ENCODE peak calls at places on chromosome 10, in six cellular contexts. Y is fibroblast of lung, O is heart right ventricle, W is pancreas, J is neural progenitor cell, D is A549. B is an unnamed sample. For H3K4me1, the result is how much of the 10 kb centered on the place peaks cover.

GRCh38 chr10:76509501-76509900 is 1078.1 kb downstream of the LRMDA start:
- DNase-seq in Y (peak), O (no peak), W (no peak), J (peak), D (no peak), B (no peak)

GRCh38 chr10:88190540-88191213 is 327.3 kb downstream of the PTEN start:
- DNase-seq in Y (no peak), O (no peak), W (no peak), J (no peak), D (no peak), B (no peak)

GRCh38 chr10:11197266-11197712 is 179.6 kb downstream of the CELF2 start:
- DNase-seq in Y (no peak), O (peak), W (peak), J (peak), D (no peak), B (no peak)

GRCh38 chr10:47021850-47022249 is 110.6 kb downstream of the PTPN20 start:
- DNase-seq in Y (no peak), O (no peak), W (no peak), J (no peak), D (no peak), B (no peak)

GRCh38 chr10:95445223-95445836 is 115.8 kb downstream of the SORBS1 start:
- DNase-seq in Y (peak), O (peak), W (peak), J (no peak), D (peak), B (no peak)

GRCh38 chr10:110893559-110894179 is 21.9 kb downstream of the PDCD4 start:
- DNase-seq in Y (peak), O (no peak), W (no peak), J (peak), D (peak), B (peak)

GRCh38 chr10:103171278-103171677 is 21.8 kb downstream of the NT5C2 start:
- DNase-seq in Y (no peak), O (no peak), W (no peak), J (no peak), D (no peak), B (no peak)

GRCh38 chr10:125162181-125162906 is 2.0 kb upstream of the CTBP2 start:
- DNase-seq in Y (no peak), O (no peak), W (no peak), J (peak), D (no peak), B (no peak)

GRCh38 chr10:58638406-58638805 is 125.7 kb downstream of the BICC1 start:
- DNase-seq in Y (peak), O (no peak), W (no peak), J (no peak), D (peak), B (no peak)

GRCh38 chr10:60282771-60283353 is 106.8 kb downstream of the ANK3 start:
- DNase-seq in Y (peak), O (no peak), W (peak), J (no peak), D (peak), B (no peak)

GRCh38 chr10:6737080-6737641 is 157.1 kb upstream of the PRKCQ start:
- DNase-seq in Y (peak), O (peak), W (no peak), J (no peak), D (peak), B (no peak)

GRCh38 chr10:69388488-69388887 is 28.2 kb downstream of the TACR2 start:
- DNase-seq in Y (no peak), O (no peak), W (no peak), J (no peak), D (no peak), B (no peak)

GRCh38 chr10:4778761-4779160 is 47.2 kb upstream of the AKR1E2 start:
- DNase-seq in Y (no peak), O (no peak), W (no peak), J (no peak), D (no peak), B (no peak)

GRCh38 chr10:28481968-28482367 is 51.0 kb upstream of the WAC start:
- DNase-seq in Y (no peak), O (no peak), W (no peak), J (no peak), D (no peak), B (no peak)

GRCh38 chr10:121696854-121697253 is 98.6 kb upstream of the FGFR2 start:
- DNase-seq in Y (no peak), O (no peak), W (no peak), J (peak), D (peak), B (peak)

GRCh38 chr10:93352638-93353383 is 129.3 kb downstream of the MYOF start:
- DNase-seq in Y (peak), O (no peak), W (no peak), J (peak), D (peak), B (peak)

GRCh38 chr10:124578231-124579002 is 116.8 kb downstream of the LHPP start:
- DNase-seq in Y (no peak), O (no peak), W (no peak), J (no peak), D (no peak), B (no peak)

GRCh38 chr10:15136129-15136726 is 32.3 kb downstream of the NMT2 start:
- DNase-seq in Y (no peak), O (no peak), W (no peak), J (no peak), D (no peak), B (no peak)

GRCh38 chr10:126135177-126135576 is 238.8 kb downstream of the FANK1 start:
- DNase-seq in Y (no peak), O (no peak), W (no peak), J (peak), D (peak), B (no peak)

GRCh38 chr10:72272689-72273409 is 875 bp upstream of the DDIT4 start:
- DNase-seq in Y (peak), O (peak), W (peak), J (peak), D (peak), B (no peak)

GRCh38 chr10:106438386-106438785 is 726.1 kb downstream of the SORCS1 start:
- DNase-seq in Y (no peak), O (no peak), W (no peak), J (no peak), D (no peak), B (no peak)

GRCh38 chr10:60238408-60239100 is 151.1 kb downstream of the ANK3 start:
- DNase-seq in Y (peak), O (peak), W (peak), J (peak), D (peak), B (no peak)

GRCh38 chr10:125992244-125992643 is 95.9 kb downstream of the FANK1 start:
- DNase-seq in Y (no peak), O (no peak), W (no peak), J (peak), D (no peak), B (no peak)

GRCh38 chr10:80081801-80082750 is 3.6 kb downstream of the TMEM254 start:
- DNase-seq in Y (no peak), O (no peak), W (no peak), J (no peak), D (peak), B (no peak)

GRCh38 chr10:96470108-96470743 is 43.5 kb downstream of the TLL2 start:
- DNase-seq in Y (peak), O (peak), W (no peak), J (peak), D (peak), B (no peak)

GRCh38 chr10:71835671-71836593 is 15.1 kb downstream of the PSAP start:
- DNase-seq in Y (peak), O (peak), W (peak), J (peak), D (no peak), B (no peak)

GRCh38 chr10:119489572-119490326 is 52.8 kb downstream of the RGS10 start:
- DNase-seq in Y (peak), O (no peak), W (no peak), J (peak), D (peak), B (peak)

GRCh38 chr10:2246747-2247146 is 509.4 kb upstream of the ADARB2 start:
- DNase-seq in Y (no peak), O (no peak), W (no peak), J (no peak), D (no peak), B (no peak)

GRCh38 chr10:13613519-13613918 is 26.8 kb downstream of the PRPF18 start:
- DNase-seq in Y (peak), O (no peak), W (no peak), J (peak), D (peak), B (no peak)

GRCh38 chr10:71838264-71839211 is 12.5 kb downstream of the PSAP start:
- DNase-seq in Y (peak), O (no peak), W (no peak), J (no peak), D (peak), B (no peak)

GRCh38 chr10:63698815-63699205 is 177.6 kb downstream of the REEP3 start:
- DNase-seq in Y (peak), O (no peak), W (no peak), J (no peak), D (no peak), B (no peak)

GRCh38 chr10:73925539-73925938 is 14.6 kb downstream of the PLAU start:
- DNase-seq in Y (no peak), O (no peak), W (no peak), J (no peak), D (no peak), B (no peak)

GRCh38 chr10:121308046-121308445 is 290.2 kb downstream of the FGFR2 start:
- DNase-seq in Y (no peak), O (no peak), W (no peak), J (no peak), D (no peak), B (no peak)

GRCh38 chr10:88386878-88387773 is 196.0 kb downstream of the RNLS start:
- DNase-seq in Y (peak), O (peak), W (peak), J (peak), D (peak), B (peak)

GRCh38 chr10:24869354-24870016 is 82.9 kb downstream of the PRTFDC1 start:
- DNase-seq in Y (peak), O (no peak), W (no peak), J (no peak), D (no peak), B (no peak)

GRCh38 chr10:38093816-38094157 is 350 bp upstream of the ZNF37A start:
- DNase-seq in Y (no peak), O (no peak), W (no peak), J (no peak), D (no peak), B (no peak)

GRCh38 chr10:124221356-124222297 is 128.2 kb upstream of the CHST15 start:
- DNase-seq in Y (peak), O (peak), W (no peak), J (no peak), D (no peak), B (no peak)

GRCh38 chr10:71187600-71187999 is 24.8 kb upstream of the UNC5B start:
- DNase-seq in Y (peak), O (peak), W (peak), J (no peak), D (no peak), B (no peak)

GRCh38 chr10:93512565-93512964 is 16.2 kb downstream of the CEP55 start:
- DNase-seq in Y (peak), O (no peak), W (no peak), J (no peak), D (no peak), B (no peak)

GRCh38 chr10:95211606-95212279 is 17.7 kb downstream of the ACSM6 start:
- DNase-seq in Y (no peak), O (no peak), W (no peak), J (no peak), D (no peak), B (no peak)

GRCh38 chr10:91653214-91653875 is 20.5 kb upstream of the PPP1R3C start:
- DNase-seq in Y (peak), O (no peak), W (no peak), J (no peak), D (peak), B (no peak)
- H3K4me3 ChIP-seq in Y (no peak), O (no peak), W (no peak), J (no peak), D (no peak), B (no peak)

GRCh38 chr10:52879181-52879607 is 106.6 kb upstream of the MBL2 start:
- DNase-seq in Y (peak), O (no peak), W (no peak), J (no peak), D (no peak), B (no peak)
- H3K27ac ChIP-seq in Y (no peak), O (no peak), W (no peak), J (no peak), D (no peak), B (no peak)

GRCh38 chr10:29525762-29526161 is 109.0 kb downstream of the SVIL start:
- DNase-seq in Y (no peak), O (no peak), W (no peak), J (no peak), D (no peak), B (no peak)

GRCh38 chr10:29533046-29533445 is 101.7 kb downstream of the SVIL start:
- DNase-seq in Y (no peak), O (no peak), W (no peak), J (no peak), D (no peak), B (no peak)

GRCh38 chr10:29530112-29530976 is 104.4 kb downstream of the SVIL start:
- DNase-seq in Y (no peak), O (no peak), W (no peak), J (peak), D (peak), B (no peak)

GRCh38 chr10:29532256-29532878 is 102.4 kb downstream of the SVIL start:
- DNase-seq in Y (no peak), O (no peak), W (no peak), J (no peak), D (no peak), B (no peak)

DNA sequence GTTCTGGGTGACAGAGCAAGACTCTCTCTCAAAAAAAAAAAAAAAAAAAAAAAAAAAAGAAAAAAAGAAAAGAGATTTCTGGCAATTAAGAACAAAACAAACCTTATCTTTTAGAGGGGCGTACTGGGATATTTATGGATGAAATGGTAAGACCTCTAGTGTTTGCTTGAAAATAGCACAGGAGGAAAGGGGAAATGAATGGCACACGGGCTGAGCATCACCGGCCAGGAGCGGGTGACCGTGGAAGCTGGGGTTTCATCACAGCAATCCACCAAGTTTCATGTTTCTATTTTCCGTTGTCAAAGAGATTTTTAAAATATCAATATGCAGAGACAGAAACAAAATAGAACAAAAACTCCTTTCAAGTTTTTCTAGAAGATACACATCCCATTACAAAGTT is 105.6 kb downstream of the SVIL start:
- DNase-seq in Y (no peak), O (no peak), W (no peak), J (no peak), D (no peak), B (no peak)
- H3K4me1 ChIP-seq in Y (under half), O (under half), W (under half), J (under half), D (under half), B (under half)

GRCh38 chr10:48653347-48653746 is 31.3 kb upstream of the WDFY4 start:
- DNase-seq in Y (no peak), O (no peak), W (no peak), J (no peak), D (no peak), B (no peak)

GRCh38 chr10:48653944-48654698 is 30.6 kb upstream of the WDFY4 start:
- DNase-seq in Y (no peak), O (no peak), W (no peak), J (no peak), D (no peak), B (no peak)

GRCh38 chr10:48656928-48657327 is 27.7 kb upstream of the WDFY4 start:
- DNase-seq in Y (no peak), O (no peak), W (no peak), J (no peak), D (no peak), B (no peak)

GRCh38 chr10:48656241-48656921 is 28.3 kb upstream of the WDFY4 start:
- DNase-seq in Y (peak), O (peak), W (peak), J (peak), D (peak), B (peak)

DNA sequence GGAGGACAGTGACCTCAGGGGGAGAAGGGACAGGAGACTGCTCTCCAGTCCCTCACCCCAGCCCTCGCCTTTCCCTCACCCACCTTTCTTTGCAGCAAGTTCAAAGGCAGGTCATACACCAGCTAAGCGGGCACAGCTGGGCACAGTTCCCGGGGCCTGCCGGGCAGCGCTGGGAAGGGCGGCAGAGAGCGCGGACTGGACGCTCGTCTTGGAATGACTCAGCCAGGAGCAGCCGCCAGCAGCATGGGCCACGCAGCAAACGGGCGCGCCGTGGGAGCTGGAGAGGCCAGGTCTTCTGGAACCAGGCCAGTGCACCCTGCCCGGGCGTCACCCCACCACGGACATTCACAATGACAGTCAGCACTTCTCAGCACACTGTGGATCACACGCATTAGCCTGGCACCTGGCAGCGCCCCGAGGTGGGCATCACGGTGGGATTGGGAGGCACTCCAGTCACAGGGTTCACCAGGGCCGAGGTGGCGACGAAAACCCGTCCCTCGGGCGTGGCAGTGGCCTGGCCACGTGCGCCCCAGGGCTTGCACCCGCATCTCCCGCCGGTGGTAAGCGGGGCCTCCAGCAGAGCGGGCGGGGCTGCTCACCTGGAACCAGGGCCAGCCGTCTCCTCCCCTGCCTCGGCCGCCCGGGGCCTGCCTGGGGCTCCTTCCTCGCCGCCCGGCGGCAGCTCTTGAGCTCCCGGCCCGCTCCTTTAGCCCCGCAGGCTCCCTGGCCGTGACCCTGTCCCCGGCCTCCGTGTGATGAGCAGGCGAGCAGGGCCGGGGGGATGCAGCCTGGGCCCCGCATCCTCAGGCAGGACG is 29.0 kb upstream of the WDFY4 start:
- DNase-seq in Y (peak), O (peak), W (peak), J (no peak), D (peak), B (no peak)
- H3K4me3 ChIP-seq in Y (peak), O (peak), W (peak), J (peak), D (peak), B (no peak)

DNA sequence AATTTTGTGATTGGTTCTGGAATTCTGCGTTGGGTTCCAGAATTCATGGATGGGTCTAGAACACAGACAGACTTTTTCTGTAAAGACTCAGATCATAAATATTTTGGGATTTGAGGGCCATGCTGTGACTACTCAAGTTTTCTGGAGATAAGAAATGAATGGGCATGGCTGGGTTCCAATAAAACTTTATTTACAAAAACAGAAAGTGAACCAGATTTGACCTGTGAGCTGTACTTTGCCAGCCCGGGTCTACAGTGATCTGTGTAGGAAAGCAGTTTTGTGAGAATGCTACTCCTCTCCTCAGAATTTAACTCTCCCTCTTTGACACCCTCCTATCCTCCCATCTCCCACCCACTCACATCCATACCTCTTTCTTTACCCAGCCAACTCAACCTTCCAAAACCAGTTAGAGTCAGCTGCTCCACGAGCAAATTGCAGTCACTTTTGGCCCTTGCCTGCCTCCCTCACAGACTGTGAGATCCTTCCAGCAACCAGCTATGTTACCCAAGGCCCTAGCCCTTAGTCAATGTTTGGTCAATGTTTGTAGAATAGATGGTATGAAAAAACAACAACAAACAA is 312.8 kb upstream of the ZMIZ1 start:
- DNase-seq in Y (no peak), O (no peak), W (no peak), J (no peak), D (no peak), B (no peak)
- H3K27ac ChIP-seq in Y (no peak), O (no peak), W (peak), J (no peak), D (peak), B (no peak)